ENCODE peak calls at places on chromosomes 12 and 14, in nine cellular contexts. A is T-helper 2 cell; W is stimulated activated naive CD8-positive, alpha-beta T cell treated with anti-CD3 and anti-CD28 coated beads, Interleukin-15, Interleukin-2, amounts not matched to agents 100 U/mL and 50 U/mL, for 24 hours; U is MV-4-11; I is AG09309; F is T-helper 22 cell; E is HT1080; P is stimulated activated CD4-positive, alpha-beta T cell treated with anti-CD3 and anti-CD28 coated beads, Interleukin-2, amount 100 ng/mL, for 24 hours; O is pancreas. T is an unnamed sample.

GRCh38 chr12:7966558-7966957 is 30.6 kb upstream of the SLC2A3 start:
- DNase-seq in A (no peak), W (peak), U (peak), I (no peak), F (no peak), E (no peak), P (no peak), O (no peak), T (no peak)

GRCh38 chr12:1528791-1529190 is 65.6 kb downstream of the FBXL14 start:
- DNase-seq in A (no peak), W (no peak), U (no peak), I (no peak), F (no peak), E (no peak), P (no peak), O (no peak), T (no peak)

GRCh38 chr14:38616959-38617358 is 361.1 kb upstream of the CLEC14A start:
- DNase-seq in A (no peak), W (no peak), U (no peak), I (no peak), F (no peak), E (no peak), P (no peak), O (no peak), T (no peak)

GRCh38 chr12:122133192-122133950 is 40.6 kb downstream of the IL31 start:
- DNase-seq in A (no peak), W (no peak), U (no peak), I (no peak), F (no peak), E (no peak), P (no peak), O (no peak), T (no peak)

GRCh38 chr12:53713516-53713915 is 13.7 kb downstream of the CALCOCO1 start:
- DNase-seq in A (no peak), W (no peak), U (no peak), I (no peak), F (no peak), E (no peak), P (no peak), O (no peak), T (no peak)

GRCh38 chr14:52342849-52343606 is 28.9 kb downstream of the PTGER2 start:
- DNase-seq in A (no peak), W (no peak), U (no peak), I (no peak), F (no peak), E (peak), P (no peak), O (no peak), T (no peak)

GRCh38 chr12:39461059-39461458 is 18.1 kb upstream of the KIF21A start:
- DNase-seq in A (no peak), W (no peak), U (no peak), I (no peak), F (no peak), E (no peak), P (no peak), O (no peak), T (no peak)

GRCh38 chr14:47678993-47679392 is 3.6 kb upstream of the MDGA2 start:
- DNase-seq in A (no peak), W (no peak), U (no peak), I (no peak), F (no peak), E (no peak), P (no peak), O (no peak), T (no peak)

GRCh38 chr14:89429206-89430091 is 12.4 kb upstream of the FOXN3 start:
- DNase-seq in A (no peak), W (peak), U (peak), I (no peak), F (no peak), E (no peak), P (peak), O (no peak), T (no peak)

GRCh38 chr12:45668641-45669040 is 60.9 kb upstream of the ARID2 start:
- DNase-seq in A (no peak), W (no peak), U (no peak), I (no peak), F (no peak), E (no peak), P (no peak), O (no peak), T (no peak)

GRCh38 chr14:93759781-93760307 is 28.4 kb downstream of the PRIMA1 start:
- DNase-seq in A (no peak), W (no peak), U (peak), I (no peak), F (no peak), E (no peak), P (no peak), O (no peak), T (no peak)

GRCh38 chr14:23639048-23639890 is 3.1 kb downstream of the DHRS2 start:
- DNase-seq in A (no peak), W (no peak), U (no peak), I (no peak), F (no peak), E (peak), P (no peak), O (no peak), T (no peak)

GRCh38 chr14:33842299-33842698 is 108.6 kb downstream of the EGLN3 start:
- DNase-seq in A (no peak), W (peak), U (no peak), I (no peak), F (no peak), E (no peak), P (no peak), O (no peak), T (no peak)

GRCh38 chr12:15049456-15050153 is 76.8 kb downstream of the PDE6H start:
- DNase-seq in A (no peak), W (no peak), U (no peak), I (no peak), F (no peak), E (no peak), P (no peak), O (no peak), T (no peak)

GRCh38 chr12:70920891-70921290 is 353 bp upstream of the PTPRR start:
- DNase-seq in A (no peak), W (no peak), U (no peak), I (no peak), F (no peak), E (no peak), P (no peak), O (no peak), T (no peak)

GRCh38 chr12:67943295-67943892 is 45.9 kb upstream of the IFNG-AS1 start:
- DNase-seq in A (no peak), W (peak), U (peak), I (peak), F (no peak), E (peak), P (peak), O (peak), T (peak)

GRCh38 chr12:57616383-57617101 is 5.3 kb downstream of the ARHGEF25 start:
- DNase-seq in A (no peak), W (no peak), U (no peak), I (peak), F (no peak), E (peak), P (no peak), O (no peak), T (no peak)

T was measured in GM04504.